ENCODE peak calls at places on chromosomes 13 and 19, in seven cellular contexts. R is endothelial cell of umbilical vein, J is heart right ventricle, L is adrenal gland, Z is IMR-90, V is cardiac muscle cell, W is ascending aorta. U is an unnamed sample.

GRCh38 chr13:22937241-22937640 is 243.5 kb upstream of the SGCG start:
- DNase-seq in R (no peak), J (no peak), L (no peak), Z (no peak), V (no peak), W (no peak), U (no peak)

GRCh38 chr13:46721054-46721453 is 75.9 kb downstream of the ESD start:
- DNase-seq in R (peak; percentile 83), J (peak; percentile 53), L (peak; percentile 62), Z (peak; percentile 53), V (peak; percentile 68), W (peak; percentile 68), U (peak; percentile 37)

GRCh38 chr13:94598281-94598680 is 2.3 kb upstream of the TGDS start:
- DNase-seq in R (no peak), J (no peak), L (no peak), Z (peak; percentile 21), V (no peak), W (no peak), U (no peak)

GRCh38 chr13:44685641-44686040 is 109.5 kb upstream of the TSC22D1 start:
- DNase-seq in R (peak; percentile 26), J (no peak), L (no peak), Z (no peak), V (peak; percentile 13), W (no peak), U (no peak)

GRCh38 chr13:105442941-105443340 is 1092.5 kb downstream of the EFNB2 start:
- DNase-seq in R (peak; percentile 93), J (peak; percentile 29), L (no peak), Z (peak; percentile 100), V (peak; percentile 96), W (no peak), U (no peak)

GRCh38 chr13:106468948-106469590 is 66.4 kb downstream of the EFNB2 start:
- DNase-seq in R (no peak), J (no peak), L (no peak), Z (no peak), V (no peak), W (no peak), U (no peak)

GRCh38 chr19:16000024-16000687 is 51.3 kb downstream of the OR10H4 start:
- DNase-seq in R (no peak), J (no peak), L (no peak), Z (peak; percentile 10), V (no peak), W (no peak), U (no peak)

GRCh38 chr13:88887045-88887662 is 1216.0 kb downstream of the SLITRK5 start:
- DNase-seq in R (no peak), J (no peak), L (no peak), Z (no peak), V (no peak), W (no peak), U (no peak)

GRCh38 chr13:81326913-81327312 is 986.0 kb upstream of the SPRY2 start:
- DNase-seq in R (no peak), J (no peak), L (no peak), Z (no peak), V (no peak), W (no peak), U (no peak)

GRCh38 chr19:49635530-49636229 is 4.3 kb downstream of the RRAS start:
- DNase-seq in R (no peak), J (no peak), L (no peak), Z (peak; percentile 50), V (no peak), W (no peak), U (no peak)

GRCh38 chr13:19670147-19670546 is 36.7 kb downstream of the MPHOSPH8 start:
- DNase-seq in R (no peak), J (no peak), L (no peak), Z (no peak), V (no peak), W (no peak), U (no peak)

GRCh38 chr19:47826800-47827199 is 5.1 kb downstream of the CRX start:
- DNase-seq in R (no peak), J (no peak), L (no peak), Z (no peak), V (no peak), W (no peak), U (no peak)

DNA sequence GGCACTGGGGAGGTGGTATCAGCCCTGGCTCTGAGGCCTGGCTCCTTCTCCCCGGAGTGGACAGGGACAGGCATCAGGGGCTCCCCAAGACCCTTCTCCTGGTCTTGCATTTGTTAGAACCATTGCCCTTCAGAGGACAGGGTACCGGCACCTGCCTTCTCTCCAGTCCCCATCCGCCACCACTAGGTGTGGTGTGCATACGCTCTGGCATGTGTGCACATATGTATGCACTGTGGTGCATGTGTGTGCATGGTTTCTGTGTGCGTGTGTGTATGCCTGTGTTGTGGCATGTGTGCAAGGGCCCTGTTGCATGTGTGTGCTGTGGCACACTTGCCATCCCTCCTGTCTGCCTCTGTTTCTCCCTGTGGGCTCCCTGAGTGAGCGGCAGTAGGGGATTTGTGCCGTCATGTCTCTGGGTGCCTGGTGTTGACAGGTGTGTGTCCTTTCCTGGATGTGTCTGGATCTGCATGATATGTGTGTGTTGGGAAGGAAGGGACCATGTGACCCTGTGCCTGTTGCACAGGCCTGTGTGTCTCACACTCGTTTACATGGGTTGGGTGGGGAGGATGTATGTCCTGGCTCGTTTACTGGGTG is 9.3 kb downstream of the KCTD15 start:
- DNase-seq in R (no peak), J (no peak), L (no peak), Z (no peak), V (no peak), W (no peak), U (no peak)
- H3K4me1 ChIP-seq in R (peaks cover 7% of the 10 kb centered on the region), J (peaks cover 11% of the 10 kb centered on the region), L (no peaks in the 10 kb centered on the region), Z (no peaks in the 10 kb centered on the region), V (no peaks in the 10 kb centered on the region), W (no peaks in the 10 kb centered on the region), U (peaks cover 11% of the 10 kb centered on the region)

DNA sequence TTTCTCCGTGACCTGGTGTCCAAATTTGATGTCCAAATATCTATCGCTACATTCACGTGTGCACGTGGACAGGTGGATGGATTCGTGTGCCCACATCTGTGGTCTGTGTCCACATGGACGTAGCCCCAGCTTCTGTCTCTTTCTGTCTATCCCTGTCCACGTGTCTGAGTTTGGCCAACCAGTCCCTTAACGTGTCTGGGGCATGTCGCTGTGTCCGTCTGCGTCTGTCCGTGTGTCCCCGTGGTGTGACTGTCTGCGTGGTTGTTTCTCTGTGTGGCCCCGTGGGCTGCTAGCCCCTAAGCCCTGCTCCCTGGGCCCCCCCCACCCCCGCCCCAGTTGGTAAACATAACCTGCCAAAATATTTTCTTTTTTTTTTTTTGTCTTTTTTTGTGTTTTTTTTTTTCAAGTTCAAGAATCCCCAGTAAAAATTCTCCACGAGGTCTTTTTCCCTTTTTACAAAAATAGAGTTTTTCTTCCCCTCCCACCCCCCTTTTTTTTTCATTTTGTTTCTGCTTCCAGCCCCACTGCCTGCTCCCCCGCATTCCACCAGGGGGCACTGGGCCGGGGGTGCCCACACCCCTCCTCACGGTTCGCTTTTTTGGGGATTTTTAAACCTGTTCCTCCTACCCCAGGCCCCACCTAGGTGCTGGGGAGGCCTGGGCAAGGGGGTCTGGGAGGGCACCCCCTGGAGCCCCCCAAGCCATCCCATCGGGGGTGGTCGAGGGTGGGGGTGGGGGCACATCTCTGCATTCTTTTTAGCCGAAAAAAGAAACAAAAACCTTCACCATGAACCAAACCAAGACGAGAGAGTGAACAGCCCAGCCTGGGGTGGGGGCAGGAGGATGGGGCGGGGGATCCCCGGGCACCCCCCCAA is 18.3 kb downstream of the PRKCSH start:
- DNase-seq in R (no peak), J (no peak), L (no peak), Z (no peak), V (no peak), W (no peak), U (no peak)
- TF ChIP-seq CTCF in R (peak; percentile 20), J (no peak), L (peak; percentile 30), Z (peak; percentile 35), V (peak; percentile 32), W (peak; percentile 15), U (no peak)

DNA sequence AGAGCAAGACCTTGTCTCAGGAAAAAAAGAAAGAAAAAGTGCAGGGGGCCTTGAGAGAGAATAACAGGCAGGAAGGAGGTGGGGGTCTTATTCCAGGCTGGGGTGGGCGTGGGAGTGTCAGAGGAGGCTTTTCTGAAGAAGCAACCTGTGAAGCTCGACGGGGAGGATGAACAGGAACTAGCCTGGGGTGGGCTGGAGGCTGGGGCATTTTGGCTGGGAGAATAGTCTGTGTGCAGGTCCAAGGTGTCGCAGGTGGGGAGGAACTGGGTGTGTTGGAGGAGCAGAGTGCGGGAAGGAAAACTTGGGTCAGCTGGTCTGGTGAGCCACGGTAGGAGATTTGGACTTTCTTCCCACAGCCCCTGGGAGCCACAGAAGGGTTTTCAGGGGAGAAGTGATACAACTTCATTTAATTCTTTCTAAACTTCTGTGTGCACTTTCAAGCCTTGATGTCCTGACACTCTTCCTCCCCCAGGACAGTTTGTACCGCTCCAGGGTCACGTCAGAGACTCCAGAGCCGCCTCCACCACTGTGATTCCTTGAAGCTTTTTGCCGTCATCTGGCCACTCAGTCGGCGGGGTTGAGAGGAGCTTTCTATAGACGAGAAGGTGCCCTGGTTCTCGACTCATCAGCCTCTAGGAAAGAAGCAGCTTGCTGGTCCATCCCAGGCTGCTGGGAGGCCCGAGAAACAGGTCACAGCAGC is 138.7 kb downstream of the SIPA1L3 start:
- DNase-seq in R (no peak), J (no peak), L (no peak), Z (no peak), V (no peak), W (no peak), U (no peak)
- H3K4me1 ChIP-seq in R (peaks cover 3% of the 10 kb centered on the region), J (no peaks in the 10 kb centered on the region), L (no peaks in the 10 kb centered on the region), Z (no peaks in the 10 kb centered on the region), V (no peaks in the 10 kb centered on the region), W (no peaks in the 10 kb centered on the region), U (no peaks in the 10 kb centered on the region)

GRCh38 chr13:112928958-112929777 is 39.8 kb upstream of the MCF2L start:
- DNase-seq in R (peak; percentile 26), J (peak; percentile 59), L (peak; percentile 56), Z (peak; percentile 28), V (peak; percentile 61), W (no peak), U (peak; percentile 49)
- TF ChIP-seq CTCF in R (no peak), J (no peak), L (no peak), Z (no peak), V (no peak), W (no peak), U (no peak)

GRCh38 chr13:114104626-114105350 is 27.6 kb downstream of the RASA3 start:
- DNase-seq in R (no peak), J (no peak), L (no peak), Z (no peak), V (no peak), W (peak; percentile 58), U (peak; percentile 25)
- H3K4me1 ChIP-seq in R (peaks cover 16% of the 10 kb centered on the region), J (peaks cover 23% of the 10 kb centered on the region), L (no peaks in the 10 kb centered on the region), Z (peaks cover 54% of the 10 kb centered on the region), V (peaks cover 28% of the 10 kb centered on the region), W (peaks cover 10% of the 10 kb centered on the region), U (no peaks in the 10 kb centered on the region)

GRCh38 chr19:55489711-55490477 is 1.7 kb downstream of the SSC5D start:
- DNase-seq in R (no peak), J (no peak), L (no peak), Z (no peak), V (no peak), W (no peak), U (no peak)
- TF ChIP-seq CTCF in R (no peak), J (no peak), L (no peak), Z (no peak), V (no peak), W (no peak), U (no peak)

GRCh38 chr19:18496167-18496979 is 25.5 kb downstream of the ELL start:
- DNase-seq in R (no peak), J (no peak), L (no peak), Z (peak; percentile 80), V (peak; percentile 43), W (no peak), U (no peak)
- H3K4me1 ChIP-seq in R (peaks cover 6% of the 10 kb centered on the region), J (peaks cover 88% of the 10 kb centered on the region), L (peaks cover 23% of the 10 kb centered on the region), Z (peaks cover 25% of the 10 kb centered on the region), V (peaks cover 16% of the 10 kb centered on the region), W (peaks cover 23% of the 10 kb centered on the region), U (peaks cover 72% of the 10 kb centered on the region)

U was measured in heart left ventricle.